ENCODE peak calls at places on chromosome 1, in four cellular contexts. J is prostate gland, Z is tibial artery, G is body of pancreas. D is an unnamed sample.

GRCh38 chr1:88079036-88079435 is 605.0 kb upstream of the PKN2 start:
- DNase-seq in G (no peak), Z (no peak), J (no peak), D (no peak)

GRCh38 chr1:30188329-30188728 is 535.1 kb downstream of the MATN1 start:
- DNase-seq in Z (no peak), J (no peak), G (no peak), D (no peak)

GRCh38 chr1:3380465-3380864 is 74.0 kb upstream of the ARHGEF16 start:
- DNase-seq in Z (no peak), J (peak), G (no peak), D (no peak)

GRCh38 chr1:84505167-84506001 is 802 bp upstream of the SPATA1 start:
- DNase-seq in G (peak), Z (peak), J (peak), D (no peak)

GRCh38 chr1:63322248-63322943 is at the start of gene FOXD3:
- DNase-seq in Z (no peak), J (peak), G (peak), D (no peak)

GRCh38 chr1:225635649-225636048 is 17.3 kb downstream of the ENAH start:
- DNase-seq in G (no peak), J (no peak), Z (no peak), D (no peak)

GRCh38 chr1:76679534-76680152 is 187.6 kb upstream of the ST6GALNAC5 start:
- DNase-seq in J (no peak), G (no peak), Z (no peak), D (no peak)

GRCh38 chr1:206898089-206898908 is 1.1 kb downstream of the IL24 start:
- DNase-seq in Z (no peak), J (no peak), G (no peak), D (no peak)

GRCh38 chr1:22831729-22832413 is 121.2 kb downstream of the EPHB2 start:
- DNase-seq in J (no peak), G (no peak), Z (no peak), D (no peak)

GRCh38 chr1:27448982-27449381 is 41.0 kb downstream of the WASF2 start:
- DNase-seq in J (no peak), Z (no peak), G (no peak), D (no peak)

GRCh38 chr1:178645157-178645825 is 79.8 kb upstream of the RALGPS2 start:
- DNase-seq in J (no peak), Z (no peak), G (no peak), D (no peak)

GRCh38 chr1:3237994-3238704 is 169.1 kb downstream of the PRDM16 start:
- DNase-seq in G (no peak), Z (peak), J (no peak), D (no peak)

GRCh38 chr1:100622506-100622905 is 84.6 kb downstream of the GPR88 start:
- DNase-seq in G (no peak), Z (no peak), J (no peak), D (no peak)

GRCh38 chr1:15501208-15502032 is 22.6 kb downstream of the CASP9 start:
- DNase-seq in Z (no peak), J (peak), G (peak), D (peak)

GRCh38 chr1:20158358-20159070 is 19.4 kb downstream of the PLA2G2F start:
- DNase-seq in Z (no peak), J (no peak), G (no peak), D (no peak)

GRCh38 chr1:229643996-229644748 is 18.1 kb downstream of the URB2 start:
- DNase-seq in J (no peak), Z (no peak), G (no peak), D (no peak)

GRCh38 chr1:2539312-2539907 is 9.3 kb upstream of the HES5 start:
- DNase-seq in J (no peak), G (no peak), Z (no peak), D (no peak)

GRCh38 chr1:85975770-85976386 is 180.7 kb downstream of the COL24A1 start:
- DNase-seq in J (no peak), Z (no peak), G (no peak), D (no peak)

GRCh38 chr1:66943361-66943969 is 18.7 kb downstream of the MIER1 start:
- DNase-seq in J (no peak), Z (no peak), G (no peak), D (no peak)

GRCh38 chr1:113835686-113836290 is 23.5 kb upstream of the RSBN1 start:
- DNase-seq in Z (no peak), G (no peak), J (no peak), D (no peak)

GRCh38 chr1:62391369-62391971 is 45.4 kb upstream of the USP1 start:
- DNase-seq in Z (no peak), J (no peak), G (peak), D (no peak)

GRCh38 chr1:36609241-36610027 is 126.7 kb upstream of the CSF3R start:
- DNase-seq in Z (no peak), G (peak), J (no peak), D (peak)

GRCh38 chr1:15254521-15254920 is 7.5 kb downstream of the FHAD1 start:
- DNase-seq in Z (no peak), G (no peak), J (no peak), D (no peak)

GRCh38 chr1:109919271-109919670 is 8.6 kb downstream of the CSF1 start:
- DNase-seq in Z (no peak), J (no peak), G (no peak), D (no peak)

GRCh38 chr1:109918671-109919070 is 8.0 kb downstream of the CSF1 start:
- DNase-seq in G (no peak), J (no peak), Z (no peak), D (no peak)

GRCh38 chr1:109914587-109915240 is 4.1 kb downstream of the CSF1 start:
- DNase-seq in Z (peak), J (no peak), G (no peak), D (no peak)

GRCh38 chr1:109917429-109918076 is 6.9 kb downstream of the CSF1 start:
- DNase-seq in J (no peak), Z (peak), G (no peak), D (no peak)

DNA sequence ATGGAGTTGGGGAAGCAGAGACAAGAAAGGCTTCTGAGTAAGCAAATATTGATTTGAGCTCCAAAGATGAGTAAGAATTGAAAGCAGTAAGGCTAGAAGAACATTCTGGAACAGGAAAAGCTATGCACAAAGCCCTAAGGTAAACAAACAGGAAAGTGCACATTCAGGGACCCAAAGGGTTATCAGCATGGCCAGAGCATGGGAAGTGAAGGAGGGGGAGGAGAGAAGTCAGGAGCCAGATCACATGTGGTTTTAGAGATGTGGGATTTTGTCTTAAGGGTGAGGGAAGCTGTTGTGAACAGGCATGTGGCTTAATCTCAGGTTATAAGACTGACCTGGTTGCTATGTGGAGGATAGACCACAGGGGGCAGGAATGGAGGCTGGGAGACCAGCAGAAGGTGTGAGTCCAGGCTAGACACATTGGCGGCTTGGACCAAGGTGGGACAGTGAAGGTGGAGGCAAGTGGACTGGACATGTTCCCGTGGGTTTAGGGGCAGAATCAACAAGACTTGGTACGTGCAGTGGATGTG is 7.5 kb downstream of the CSF1 start:
- DNase-seq in G (no peak), J (no peak), Z (no peak), D (no peak)
- TF ChIP-seq CTCF in G (no peak), J (no peak), Z (no peak), D (no peak)

DNA sequence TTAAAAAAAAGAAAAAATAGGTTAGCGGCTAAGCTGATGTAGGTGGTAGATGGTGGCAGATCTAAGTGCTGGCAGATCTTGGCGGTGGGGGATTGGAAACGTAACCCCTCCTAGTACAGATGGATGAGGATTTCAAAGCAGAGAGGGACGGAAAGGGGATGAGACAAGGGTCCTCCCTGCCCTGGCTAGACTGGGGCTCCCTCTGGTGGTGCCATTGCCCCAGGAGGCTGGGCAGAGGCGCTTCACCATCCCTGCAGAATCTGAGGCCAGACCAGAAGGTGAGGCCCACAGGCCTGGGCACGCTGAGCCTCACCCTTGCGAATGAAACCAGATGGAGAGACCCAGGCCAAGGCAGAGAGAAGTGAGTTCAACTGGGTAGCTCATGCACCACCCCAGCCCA is 7.0 kb upstream of the PLEKHA6 start:
- DNase-seq in J (no peak), Z (no peak), G (no peak), D (no peak)
- TF ChIP-seq CTCF in J (no peak), Z (no peak), G (no peak), D (peak)

GRCh38 chr1:112674986-112675727 is 698 bp downstream of the MOV10 start:
- DNase-seq in G (peak), Z (peak), J (peak), D (no peak)
- TF ChIP-seq CTCF in G (peak), Z (peak), J (peak), D (no peak)

GRCh38 chr1:180028864-180029263 is 74.3 kb downstream of the CEP350 start:
- DNase-seq in Z (no peak), J (no peak), G (no peak), D (no peak)
- TF ChIP-seq CTCF in Z (no peak), J (no peak), G (no peak), D (no peak)